ENCODE peak calls at places on chromosomes 1 and 21, in seven cellular contexts. Z, M, Y, F, C, D and E are unnamed samples.

GRCh38 chr1:181100015-181100905 is 11.8 kb downstream of the IER5 start:
- DNase-seq in Z (no peak), M (peak), Y (no peak), F (no peak), C (peak), D (peak), E (no peak)

GRCh38 chr1:50371749-50372148 is 51.5 kb downstream of the DMRTA2 start:
- DNase-seq in Z (no peak), M (no peak), Y (no peak), F (no peak), C (no peak), D (no peak), E (no peak)

GRCh38 chr21:27580276-27580675 is 613.4 kb upstream of the ADAMTS5 start:
- DNase-seq in Z (no peak), M (no peak), Y (no peak), F (peak), C (no peak), D (peak), E (no peak)

GRCh38 chr1:90936061-90936460 is 85.8 kb downstream of the ZNF644 start:
- DNase-seq in Z (no peak), M (no peak), Y (no peak), F (no peak), C (no peak), D (no peak), E (no peak)

GRCh38 chr1:26721669-26722355 is 26.0 kb downstream of the ARID1A start:
- DNase-seq in Z (no peak), M (no peak), Y (no peak), F (no peak), C (no peak), D (peak), E (peak)

GRCh38 chr1:247857069-247857985 is at the start of gene TRIM58:
- DNase-seq in Z (peak), M (peak), Y (peak), F (peak), C (no peak), D (no peak), E (peak)

GRCh38 chr1:67614511-67614934 is 70.5 kb upstream of the GADD45A start:
- DNase-seq in Z (no peak), M (no peak), Y (no peak), F (no peak), C (no peak), D (peak), E (no peak)

GRCh38 chr1:244665771-244666217 is 12.9 kb downstream of the DESI2 start:
- DNase-seq in Z (no peak), M (no peak), Y (no peak), F (peak), C (no peak), D (no peak), E (no peak)

GRCh38 chr21:42514883-42515228 is 1.2 kb downstream of the SLC37A1 start:
- DNase-seq in Z (no peak), M (no peak), Y (no peak), F (no peak), C (no peak), D (no peak), E (no peak)

GRCh38 chr1:154812911-154813816 is 56.9 kb downstream of the KCNN3 start:
- DNase-seq in Z (no peak), M (no peak), Y (no peak), F (peak), C (no peak), D (peak), E (no peak)